ENCODE peak calls at places on chromosomes 12 and 14, in nine cellular contexts. One of them, this sample, is unnamed.

GRCh38 chr12:70178038-70178437 is 65.2 kb upstream of the CNOT2 start:
- DNase-seq in left ventricle myocardium inferior: no peak
- DNase-seq in body of pancreas: no peak
- DNase-seq in uterus: no peak
- DNase-seq in heart right ventricle: no peak
- DNase-seq in tibial nerve: no peak
- DNase-seq in astrocyte: no peak
- DNase-seq in upper lobe of right lung: no peak
- DNase-seq in prostate gland: no peak
- DNase-seq in this sample: no peak

GRCh38 chr14:60327447-60328331 is 78.7 kb downstream of the PPM1A start:
- DNase-seq in left ventricle myocardium inferior: peak; percentile 19
- DNase-seq in body of pancreas: peak; percentile 69
- DNase-seq in uterus: no peak
- DNase-seq in heart right ventricle: peak; percentile 11
- DNase-seq in tibial nerve: no peak
- DNase-seq in astrocyte: peak; percentile 11
- DNase-seq in upper lobe of right lung: peak; percentile 69
- DNase-seq in prostate gland: peak; percentile 7
- DNase-seq in this sample: peak; percentile 44

GRCh38 chr14:20418501-20418909 is 5.2 kb upstream of the TEP1 start:
- DNase-seq in left ventricle myocardium inferior: no peak
- DNase-seq in body of pancreas: peak; percentile 41
- DNase-seq in uterus: no peak
- DNase-seq in heart right ventricle: no peak
- DNase-seq in tibial nerve: no peak
- DNase-seq in astrocyte: no peak
- DNase-seq in upper lobe of right lung: no peak
- DNase-seq in prostate gland: no peak
- DNase-seq in this sample: no peak

GRCh38 chr14:35331605-35332516 is 39.7 kb downstream of the PSMA6 start:
- DNase-seq in left ventricle myocardium inferior: no peak
- DNase-seq in body of pancreas: peak; percentile 78
- DNase-seq in uterus: no peak
- DNase-seq in heart right ventricle: no peak
- DNase-seq in tibial nerve: no peak
- DNase-seq in astrocyte: peak; percentile 60
- DNase-seq in upper lobe of right lung: peak; percentile 82
- DNase-seq in prostate gland: peak; percentile 93
- DNase-seq in this sample: no peak

GRCh38 chr12:16348435-16349131 is 1.1 kb downstream of the MGST1 start:
- DNase-seq in left ventricle myocardium inferior: no peak
- DNase-seq in body of pancreas: no peak
- DNase-seq in uterus: no peak
- DNase-seq in heart right ventricle: no peak
- DNase-seq in tibial nerve: no peak
- DNase-seq in astrocyte: no peak
- DNase-seq in upper lobe of right lung: no peak
- DNase-seq in prostate gland: no peak
- DNase-seq in this sample: no peak

GRCh38 chr14:88630565-88630964 is 67.7 kb downstream of the ZC3H14 start:
- DNase-seq in left ventricle myocardium inferior: no peak
- DNase-seq in body of pancreas: no peak
- DNase-seq in uterus: no peak
- DNase-seq in heart right ventricle: no peak
- DNase-seq in tibial nerve: no peak
- DNase-seq in astrocyte: peak; percentile 90
- DNase-seq in upper lobe of right lung: no peak
- DNase-seq in prostate gland: no peak
- DNase-seq in this sample: no peak

GRCh38 chr14:92963301-92964123 is 40.6 kb downstream of the CHGA start:
- DNase-seq in left ventricle myocardium inferior: peak; percentile 15
- DNase-seq in body of pancreas: no peak
- DNase-seq in uterus: peak; percentile 42
- DNase-seq in heart right ventricle: no peak
- DNase-seq in tibial nerve: no peak
- DNase-seq in astrocyte: no peak
- DNase-seq in upper lobe of right lung: no peak
- DNase-seq in prostate gland: peak; percentile 61
- DNase-seq in this sample: no peak

GRCh38 chr12:45959728-45960127 is 30.6 kb downstream of the SCAF11 start:
- DNase-seq in left ventricle myocardium inferior: no peak
- DNase-seq in body of pancreas: no peak
- DNase-seq in uterus: no peak
- DNase-seq in heart right ventricle: no peak
- DNase-seq in tibial nerve: no peak
- DNase-seq in astrocyte: no peak
- DNase-seq in upper lobe of right lung: no peak
- DNase-seq in prostate gland: no peak
- DNase-seq in this sample: no peak

GRCh38 chr12:57240069-57240921 is 10.7 kb downstream of the STAC3 start:
- DNase-seq in left ventricle myocardium inferior: peak; percentile 49
- DNase-seq in body of pancreas: peak; percentile 53
- DNase-seq in uterus: no peak
- DNase-seq in heart right ventricle: no peak
- DNase-seq in tibial nerve: no peak
- DNase-seq in astrocyte: no peak
- DNase-seq in upper lobe of right lung: peak; percentile 76
- DNase-seq in prostate gland: peak; percentile 43
- DNase-seq in this sample: peak; percentile 48

GRCh38 chr12:126856958-126857357 is 1410.0 kb upstream of the TMEM132C start:
- DNase-seq in left ventricle myocardium inferior: no peak
- DNase-seq in body of pancreas: no peak
- DNase-seq in uterus: no peak
- DNase-seq in heart right ventricle: no peak
- DNase-seq in tibial nerve: no peak
- DNase-seq in astrocyte: no peak
- DNase-seq in upper lobe of right lung: no peak
- DNase-seq in prostate gland: no peak
- DNase-seq in this sample: no peak

GRCh38 chr12:76764856-76765255 is 941 bp downstream of the ZDHHC17 start:
- DNase-seq in left ventricle myocardium inferior: no peak
- DNase-seq in body of pancreas: no peak
- DNase-seq in uterus: no peak
- DNase-seq in heart right ventricle: no peak
- DNase-seq in tibial nerve: peak; percentile 18
- DNase-seq in astrocyte: no peak
- DNase-seq in upper lobe of right lung: no peak
- DNase-seq in prostate gland: peak; percentile 8
- DNase-seq in this sample: no peak

GRCh38 chr14:91114079-91115065 is 499 bp downstream of the DGLUCY start:
- DNase-seq in left ventricle myocardium inferior: no peak
- DNase-seq in body of pancreas: peak; percentile 60
- DNase-seq in uterus: peak; percentile 34
- DNase-seq in heart right ventricle: peak; percentile 68
- DNase-seq in tibial nerve: peak; percentile 64
- DNase-seq in astrocyte: peak; percentile 19
- DNase-seq in upper lobe of right lung: peak; percentile 80
- DNase-seq in prostate gland: peak; percentile 72
- DNase-seq in this sample: peak; percentile 95

GRCh38 chr12:68290126-68290525 is 36.7 kb upstream of the IL22 start:
- DNase-seq in left ventricle myocardium inferior: no peak
- DNase-seq in body of pancreas: no peak
- DNase-seq in uterus: no peak
- DNase-seq in heart right ventricle: no peak
- DNase-seq in tibial nerve: no peak
- DNase-seq in astrocyte: peak; percentile 69
- DNase-seq in upper lobe of right lung: no peak
- DNase-seq in prostate gland: no peak
- DNase-seq in this sample: no peak

GRCh38 chr14:58665773-58666500 is 28.2 kb downstream of the DACT1 start:
- DNase-seq in left ventricle myocardium inferior: no peak
- DNase-seq in body of pancreas: no peak
- DNase-seq in uterus: no peak
- DNase-seq in heart right ventricle: no peak
- DNase-seq in tibial nerve: no peak
- DNase-seq in astrocyte: no peak
- DNase-seq in upper lobe of right lung: no peak
- DNase-seq in prostate gland: no peak
- DNase-seq in this sample: no peak

GRCh38 chr12:74021937-74022336 is 515.7 kb upstream of the ATXN7L3B start:
- DNase-seq in left ventricle myocardium inferior: peak; percentile 35
- DNase-seq in body of pancreas: peak; percentile 50
- DNase-seq in uterus: no peak
- DNase-seq in heart right ventricle: no peak
- DNase-seq in tibial nerve: no peak
- DNase-seq in astrocyte: peak; percentile 19
- DNase-seq in upper lobe of right lung: no peak
- DNase-seq in prostate gland: no peak
- DNase-seq in this sample: peak; percentile 65

GRCh38 chr14:104753528-104754212 is 723 bp downstream of the SIVA1 start:
- DNase-seq in left ventricle myocardium inferior: no peak
- DNase-seq in body of pancreas: no peak
- DNase-seq in uterus: no peak
- DNase-seq in heart right ventricle: no peak
- DNase-seq in tibial nerve: no peak
- DNase-seq in astrocyte: no peak
- DNase-seq in upper lobe of right lung: no peak
- DNase-seq in prostate gland: no peak
- DNase-seq in this sample: no peak

GRCh38 chr14:75794615-75795038 is 133.6 kb downstream of the TTLL5 start:
- DNase-seq in left ventricle myocardium inferior: no peak
- DNase-seq in body of pancreas: no peak
- DNase-seq in uterus: no peak
- DNase-seq in heart right ventricle: no peak
- DNase-seq in tibial nerve: no peak
- DNase-seq in astrocyte: peak; percentile 53
- DNase-seq in upper lobe of right lung: no peak
- DNase-seq in prostate gland: no peak
- DNase-seq in this sample: no peak

GRCh38 chr12:106205208-106206069 is 42.4 kb downstream of the CKAP4 start:
- DNase-seq in left ventricle myocardium inferior: peak; percentile 68
- DNase-seq in body of pancreas: peak; percentile 24
- DNase-seq in uterus: no peak
- DNase-seq in heart right ventricle: peak; percentile 51
- DNase-seq in tibial nerve: no peak
- DNase-seq in astrocyte: no peak
- DNase-seq in upper lobe of right lung: no peak
- DNase-seq in prostate gland: no peak
- DNase-seq in this sample: no peak

GRCh38 chr12:15152864-15153263 is 68.4 kb downstream of the RERG start:
- DNase-seq in left ventricle myocardium inferior: no peak
- DNase-seq in body of pancreas: no peak
- DNase-seq in uterus: no peak
- DNase-seq in heart right ventricle: no peak
- DNase-seq in tibial nerve: no peak
- DNase-seq in astrocyte: peak; percentile 89
- DNase-seq in upper lobe of right lung: no peak
- DNase-seq in prostate gland: no peak
- DNase-seq in this sample: no peak

GRCh38 chr12:10722502-10722904 is 620 bp downstream of the YBX3 start:
- DNase-seq in left ventricle myocardium inferior: peak; percentile 52
- DNase-seq in body of pancreas: peak; percentile 66
- DNase-seq in uterus: peak; percentile 59
- DNase-seq in heart right ventricle: peak; percentile 34
- DNase-seq in tibial nerve: no peak
- DNase-seq in astrocyte: peak; percentile 47
- DNase-seq in upper lobe of right lung: peak; percentile 80
- DNase-seq in prostate gland: no peak
- DNase-seq in this sample: no peak
- TF ChIP-seq CTCF in left ventricle myocardium inferior: peak; percentile 46
- TF ChIP-seq CTCF in body of pancreas: peak; percentile 6
- TF ChIP-seq CTCF in uterus: no peak
- TF ChIP-seq CTCF in heart right ventricle: no peak
- TF ChIP-seq CTCF in tibial nerve: no peak
- TF ChIP-seq CTCF in astrocyte: no peak
- TF ChIP-seq CTCF in upper lobe of right lung: no peak
- TF ChIP-seq CTCF in prostate gland: peak; percentile 49
- TF ChIP-seq CTCF in this sample: no peak

GRCh38 chr12:51820721-51821422 is 27.6 kb downstream of the FIGNL2 start:
- DNase-seq in left ventricle myocardium inferior: peak; percentile 73
- DNase-seq in body of pancreas: peak; percentile 75
- DNase-seq in uterus: peak; percentile 67
- DNase-seq in heart right ventricle: peak; percentile 52
- DNase-seq in tibial nerve: no peak
- DNase-seq in astrocyte: peak; percentile 51
- DNase-seq in upper lobe of right lung: peak; percentile 86
- DNase-seq in prostate gland: peak; percentile 34
- DNase-seq in this sample: peak; percentile 61
- H3K4me3 ChIP-seq in left ventricle myocardium inferior: peak overlapping the region; percentile 68
- H3K4me3 ChIP-seq in body of pancreas: peak overlapping the region; percentile 4
- H3K4me3 ChIP-seq in uterus: peak overlapping the region; percentile 29
- H3K4me3 ChIP-seq in heart right ventricle: peak overlapping the region; percentile 44
- H3K4me3 ChIP-seq in tibial nerve: peak overlapping the region; percentile 19
- H3K4me3 ChIP-seq in astrocyte: peak overlapping the region; percentile 57
- H3K4me3 ChIP-seq in upper lobe of right lung: peak overlapping the region; percentile 50
- H3K4me3 ChIP-seq in prostate gland: peak overlapping the region; percentile 46
- H3K4me3 ChIP-seq in this sample: peak overlapping the region; percentile 68

GRCh38 chr14:65035049-65035448 is 48.4 kb downstream of the FNTB start:
- DNase-seq in left ventricle myocardium inferior: peak; percentile 54
- DNase-seq in body of pancreas: peak; percentile 42
- DNase-seq in uterus: peak; percentile 47
- DNase-seq in heart right ventricle: peak; percentile 40
- DNase-seq in tibial nerve: peak; percentile 50
- DNase-seq in astrocyte: no peak
- DNase-seq in upper lobe of right lung: peak; percentile 68
- DNase-seq in prostate gland: no peak
- DNase-seq in this sample: no peak
- H3K27ac ChIP-seq in left ventricle myocardium inferior: peak overlapping the region; percentile 49
- H3K27ac ChIP-seq in body of pancreas: no peak overlapping the region
- H3K27ac ChIP-seq in uterus: peak overlapping the region; percentile 5
- H3K27ac ChIP-seq in heart right ventricle: peak overlapping the region; percentile 60
- H3K27ac ChIP-seq in tibial nerve: peak overlapping the region; percentile 72
- H3K27ac ChIP-seq in astrocyte: no peak overlapping the region
- H3K27ac ChIP-seq in upper lobe of right lung: peak overlapping the region; percentile 53
- H3K27ac ChIP-seq in prostate gland: no peak overlapping the region
- H3K27ac ChIP-seq in this sample: no peak overlapping the region

GRCh38 chr12:291153-291723 is 28.6 kb upstream of the SLC6A13 start:
- DNase-seq in left ventricle myocardium inferior: no peak
- DNase-seq in body of pancreas: no peak
- DNase-seq in uterus: no peak
- DNase-seq in heart right ventricle: no peak
- DNase-seq in tibial nerve: no peak
- DNase-seq in astrocyte: no peak
- DNase-seq in upper lobe of right lung: no peak
- DNase-seq in prostate gland: no peak
- DNase-seq in this sample: no peak

GRCh38 chr12:293199-293598 is 30.6 kb upstream of the SLC6A13 start:
- DNase-seq in left ventricle myocardium inferior: no peak
- DNase-seq in body of pancreas: no peak
- DNase-seq in uterus: no peak
- DNase-seq in heart right ventricle: no peak
- DNase-seq in tibial nerve: no peak
- DNase-seq in astrocyte: no peak
- DNase-seq in upper lobe of right lung: no peak
- DNase-seq in prostate gland: no peak
- DNase-seq in this sample: no peak

GRCh38 chr12:292186-292585 is 29.6 kb upstream of the SLC6A13 start:
- DNase-seq in left ventricle myocardium inferior: no peak
- DNase-seq in body of pancreas: no peak
- DNase-seq in uterus: no peak
- DNase-seq in heart right ventricle: no peak
- DNase-seq in tibial nerve: no peak
- DNase-seq in astrocyte: peak; percentile 39
- DNase-seq in upper lobe of right lung: no peak
- DNase-seq in prostate gland: no peak
- DNase-seq in this sample: no peak

DNA sequence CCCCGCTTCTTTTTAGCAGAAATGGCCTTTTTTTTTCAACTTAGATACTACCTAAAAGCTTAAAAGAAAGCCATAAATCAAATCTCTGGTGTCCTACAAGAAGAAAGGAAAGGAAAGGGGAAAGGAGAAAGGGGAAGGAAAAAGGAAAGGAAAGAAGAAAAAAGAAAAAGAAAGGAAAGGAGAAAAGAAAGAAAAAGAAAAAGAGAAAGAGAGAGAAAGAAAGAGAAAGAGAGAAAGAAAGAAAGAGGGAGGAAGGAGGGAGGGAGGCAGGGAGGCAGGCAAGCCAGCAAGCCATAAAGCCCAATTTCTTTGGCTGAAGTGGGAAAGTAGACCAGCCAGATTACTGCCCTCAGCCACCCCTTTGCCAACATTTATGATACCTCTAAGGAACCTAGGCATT is 32.5 kb upstream of the SLC6A13 start:
- DNase-seq in left ventricle myocardium inferior: no peak
- DNase-seq in body of pancreas: no peak
- DNase-seq in uterus: no peak
- DNase-seq in heart right ventricle: no peak
- DNase-seq in tibial nerve: no peak
- DNase-seq in astrocyte: no peak
- DNase-seq in upper lobe of right lung: no peak
- DNase-seq in prostate gland: no peak
- DNase-seq in this sample: no peak
- TF ChIP-seq CTCF in left ventricle myocardium inferior: no peak
- TF ChIP-seq CTCF in body of pancreas: no peak
- TF ChIP-seq CTCF in uterus: no peak
- TF ChIP-seq CTCF in heart right ventricle: no peak
- TF ChIP-seq CTCF in tibial nerve: no peak
- TF ChIP-seq CTCF in astrocyte: no peak
- TF ChIP-seq CTCF in upper lobe of right lung: no peak
- TF ChIP-seq CTCF in prostate gland: no peak
- TF ChIP-seq CTCF in this sample: no peak